ENCODE peak calls at places on chromosomes 7 and 10, in nine cellular contexts. One of them, this sample, is unnamed.

GRCh38 chr7:90271753-90272152 is 26.8 kb downstream of the CFAP69 start:
- DNase-seq in astrocyte: peak; percentile 79
- DNase-seq in NCI-H2081: no peak
- DNase-seq in globus pallidus: no peak
- DNase-seq in stimulated activated CD4-positive, alpha-beta T cell treated with anti-CD3 and anti-CD28 coated beads, Interleukin-1b, Interleukin-23, amount 100 ng/mL, for 4 hours: no peak
- DNase-seq in Right ventricle myocardium inferior: no peak
- DNase-seq in mammary epithelial cell: peak; percentile 7
- DNase-seq in fibroblast of mammary gland: peak; percentile 92
- DNase-seq in right lobe of liver: no peak
- DNase-seq in this sample: no peak

GRCh38 chr10:78944658-78945333 is 124.0 kb upstream of the ZMIZ1 start:
- DNase-seq in astrocyte: peak; percentile 97
- DNase-seq in NCI-H2081: no peak
- DNase-seq in globus pallidus: peak; percentile 33
- DNase-seq in stimulated activated CD4-positive, alpha-beta T cell treated with anti-CD3 and anti-CD28 coated beads, Interleukin-1b, Interleukin-23, amount 100 ng/mL, for 4 hours: no peak
- DNase-seq in Right ventricle myocardium inferior: no peak
- DNase-seq in mammary epithelial cell: peak; percentile 68
- DNase-seq in fibroblast of mammary gland: peak; percentile 96
- DNase-seq in right lobe of liver: no peak
- DNase-seq in this sample: no peak

GRCh38 chr10:122541541-122542002 is 19.0 kb upstream of the DMBT1 start:
- DNase-seq in astrocyte: no peak
- DNase-seq in NCI-H2081: no peak
- DNase-seq in globus pallidus: no peak
- DNase-seq in stimulated activated CD4-positive, alpha-beta T cell treated with anti-CD3 and anti-CD28 coated beads, Interleukin-1b, Interleukin-23, amount 100 ng/mL, for 4 hours: no peak
- DNase-seq in Right ventricle myocardium inferior: no peak
- DNase-seq in mammary epithelial cell: peak; percentile 69
- DNase-seq in fibroblast of mammary gland: peak; percentile 56
- DNase-seq in right lobe of liver: no peak
- DNase-seq in this sample: no peak

GRCh38 chr10:3769511-3769910 is 15.5 kb downstream of the KLF6 start:
- DNase-seq in astrocyte: no peak
- DNase-seq in NCI-H2081: no peak
- DNase-seq in globus pallidus: no peak
- DNase-seq in stimulated activated CD4-positive, alpha-beta T cell treated with anti-CD3 and anti-CD28 coated beads, Interleukin-1b, Interleukin-23, amount 100 ng/mL, for 4 hours: no peak
- DNase-seq in Right ventricle myocardium inferior: no peak
- DNase-seq in mammary epithelial cell: no peak
- DNase-seq in fibroblast of mammary gland: no peak
- DNase-seq in right lobe of liver: no peak
- DNase-seq in this sample: no peak

GRCh38 chr7:131540491-131541162 is 15.8 kb downstream of the PODXL start:
- DNase-seq in astrocyte: no peak
- DNase-seq in NCI-H2081: no peak
- DNase-seq in globus pallidus: no peak
- DNase-seq in stimulated activated CD4-positive, alpha-beta T cell treated with anti-CD3 and anti-CD28 coated beads, Interleukin-1b, Interleukin-23, amount 100 ng/mL, for 4 hours: no peak
- DNase-seq in Right ventricle myocardium inferior: peak; percentile 58
- DNase-seq in mammary epithelial cell: no peak
- DNase-seq in fibroblast of mammary gland: no peak
- DNase-seq in right lobe of liver: peak; percentile 47
- DNase-seq in this sample: no peak

GRCh38 chr7:74452748-74453320 is 872 bp upstream of the GTF2IRD1 start:
- DNase-seq in astrocyte: peak; percentile 22
- DNase-seq in NCI-H2081: no peak
- DNase-seq in globus pallidus: no peak
- DNase-seq in stimulated activated CD4-positive, alpha-beta T cell treated with anti-CD3 and anti-CD28 coated beads, Interleukin-1b, Interleukin-23, amount 100 ng/mL, for 4 hours: no peak
- DNase-seq in Right ventricle myocardium inferior: no peak
- DNase-seq in mammary epithelial cell: peak; percentile 33
- DNase-seq in fibroblast of mammary gland: peak; percentile 88
- DNase-seq in right lobe of liver: no peak
- DNase-seq in this sample: peak; percentile 18

GRCh38 chr10:132516771-132517725 is 20.5 kb upstream of the INPP5A start:
- DNase-seq in astrocyte: peak; percentile 93
- DNase-seq in NCI-H2081: no peak
- DNase-seq in globus pallidus: peak; percentile 66
- DNase-seq in stimulated activated CD4-positive, alpha-beta T cell treated with anti-CD3 and anti-CD28 coated beads, Interleukin-1b, Interleukin-23, amount 100 ng/mL, for 4 hours: no peak
- DNase-seq in Right ventricle myocardium inferior: peak; percentile 93
- DNase-seq in mammary epithelial cell: peak; percentile 61
- DNase-seq in fibroblast of mammary gland: peak; percentile 97
- DNase-seq in right lobe of liver: peak; percentile 91
- DNase-seq in this sample: no peak

GRCh38 chr7:30301751-30302150 is 17.4 kb downstream of the ZNRF2 start:
- DNase-seq in astrocyte: no peak
- DNase-seq in NCI-H2081: no peak
- DNase-seq in globus pallidus: no peak
- DNase-seq in stimulated activated CD4-positive, alpha-beta T cell treated with anti-CD3 and anti-CD28 coated beads, Interleukin-1b, Interleukin-23, amount 100 ng/mL, for 4 hours: no peak
- DNase-seq in Right ventricle myocardium inferior: no peak
- DNase-seq in mammary epithelial cell: peak; percentile 86
- DNase-seq in fibroblast of mammary gland: no peak
- DNase-seq in right lobe of liver: no peak
- DNase-seq in this sample: peak; percentile 45

GRCh38 chr7:139321071-139321745 is 19.9 kb upstream of the FMC1 start:
- DNase-seq in astrocyte: no peak
- DNase-seq in NCI-H2081: no peak
- DNase-seq in globus pallidus: no peak
- DNase-seq in stimulated activated CD4-positive, alpha-beta T cell treated with anti-CD3 and anti-CD28 coated beads, Interleukin-1b, Interleukin-23, amount 100 ng/mL, for 4 hours: no peak
- DNase-seq in Right ventricle myocardium inferior: no peak
- DNase-seq in mammary epithelial cell: peak; percentile 33
- DNase-seq in fibroblast of mammary gland: peak; percentile 55
- DNase-seq in right lobe of liver: no peak
- DNase-seq in this sample: no peak

GRCh38 chr10:111297351-111297848 is 220.6 kb downstream of the ADRA2A start:
- DNase-seq in astrocyte: peak; percentile 4
- DNase-seq in NCI-H2081: no peak
- DNase-seq in globus pallidus: no peak
- DNase-seq in stimulated activated CD4-positive, alpha-beta T cell treated with anti-CD3 and anti-CD28 coated beads, Interleukin-1b, Interleukin-23, amount 100 ng/mL, for 4 hours: no peak
- DNase-seq in Right ventricle myocardium inferior: no peak
- DNase-seq in mammary epithelial cell: no peak
- DNase-seq in fibroblast of mammary gland: peak; percentile 28
- DNase-seq in right lobe of liver: no peak
- DNase-seq in this sample: no peak

GRCh38 chr7:155985518-155986427 is 173.5 kb upstream of the SHH start:
- DNase-seq in astrocyte: no peak
- DNase-seq in NCI-H2081: no peak
- DNase-seq in globus pallidus: no peak
- DNase-seq in stimulated activated CD4-positive, alpha-beta T cell treated with anti-CD3 and anti-CD28 coated beads, Interleukin-1b, Interleukin-23, amount 100 ng/mL, for 4 hours: no peak
- DNase-seq in Right ventricle myocardium inferior: no peak
- DNase-seq in mammary epithelial cell: no peak
- DNase-seq in fibroblast of mammary gland: no peak
- DNase-seq in right lobe of liver: no peak
- DNase-seq in this sample: no peak

GRCh38 chr7:110204527-110204926 is 886.4 kb upstream of the LRRN3 start:
- DNase-seq in astrocyte: no peak
- DNase-seq in NCI-H2081: no peak
- DNase-seq in globus pallidus: no peak
- DNase-seq in stimulated activated CD4-positive, alpha-beta T cell treated with anti-CD3 and anti-CD28 coated beads, Interleukin-1b, Interleukin-23, amount 100 ng/mL, for 4 hours: no peak
- DNase-seq in Right ventricle myocardium inferior: no peak
- DNase-seq in mammary epithelial cell: peak; percentile 2
- DNase-seq in fibroblast of mammary gland: no peak
- DNase-seq in right lobe of liver: no peak
- DNase-seq in this sample: no peak

GRCh38 chr10:103781329-103782061 is 73.9 kb downstream of the SH3PXD2A start:
- DNase-seq in astrocyte: peak; percentile 99
- DNase-seq in NCI-H2081: no peak
- DNase-seq in globus pallidus: no peak
- DNase-seq in stimulated activated CD4-positive, alpha-beta T cell treated with anti-CD3 and anti-CD28 coated beads, Interleukin-1b, Interleukin-23, amount 100 ng/mL, for 4 hours: no peak
- DNase-seq in Right ventricle myocardium inferior: no peak
- DNase-seq in mammary epithelial cell: peak; percentile 99
- DNase-seq in fibroblast of mammary gland: peak; percentile 99
- DNase-seq in right lobe of liver: no peak
- DNase-seq in this sample: peak; percentile 92

GRCh38 chr7:1666779-1667565 is 3.1 kb upstream of the ELFN1 start:
- DNase-seq in astrocyte: no peak
- DNase-seq in NCI-H2081: no peak
- DNase-seq in globus pallidus: no peak
- DNase-seq in stimulated activated CD4-positive, alpha-beta T cell treated with anti-CD3 and anti-CD28 coated beads, Interleukin-1b, Interleukin-23, amount 100 ng/mL, for 4 hours: no peak
- DNase-seq in Right ventricle myocardium inferior: peak; percentile 76
- DNase-seq in mammary epithelial cell: no peak
- DNase-seq in fibroblast of mammary gland: no peak
- DNase-seq in right lobe of liver: no peak
- DNase-seq in this sample: no peak

GRCh38 chr7:125412890-125413665 is 483.5 kb upstream of the POT1 start:
- DNase-seq in astrocyte: no peak
- DNase-seq in NCI-H2081: no peak
- DNase-seq in globus pallidus: no peak
- DNase-seq in stimulated activated CD4-positive, alpha-beta T cell treated with anti-CD3 and anti-CD28 coated beads, Interleukin-1b, Interleukin-23, amount 100 ng/mL, for 4 hours: no peak
- DNase-seq in Right ventricle myocardium inferior: no peak
- DNase-seq in mammary epithelial cell: no peak
- DNase-seq in fibroblast of mammary gland: no peak
- DNase-seq in right lobe of liver: no peak
- DNase-seq in this sample: no peak

GRCh38 chr7:106486331-106486730 is 174.6 kb downstream of the CCDC71L start:
- DNase-seq in astrocyte: peak; percentile 97
- DNase-seq in NCI-H2081: no peak
- DNase-seq in globus pallidus: no peak
- DNase-seq in stimulated activated CD4-positive, alpha-beta T cell treated with anti-CD3 and anti-CD28 coated beads, Interleukin-1b, Interleukin-23, amount 100 ng/mL, for 4 hours: no peak
- DNase-seq in Right ventricle myocardium inferior: no peak
- DNase-seq in mammary epithelial cell: peak; percentile 83
- DNase-seq in fibroblast of mammary gland: peak; percentile 70
- DNase-seq in right lobe of liver: no peak
- DNase-seq in this sample: peak; percentile 31

GRCh38 chr10:58201704-58202103 is 66.0 kb downstream of the IPMK start:
- DNase-seq in astrocyte: no peak
- DNase-seq in NCI-H2081: no peak
- DNase-seq in globus pallidus: no peak
- DNase-seq in stimulated activated CD4-positive, alpha-beta T cell treated with anti-CD3 and anti-CD28 coated beads, Interleukin-1b, Interleukin-23, amount 100 ng/mL, for 4 hours: no peak
- DNase-seq in Right ventricle myocardium inferior: no peak
- DNase-seq in mammary epithelial cell: no peak
- DNase-seq in fibroblast of mammary gland: no peak
- DNase-seq in right lobe of liver: no peak
- DNase-seq in this sample: no peak